ENCODE peak calls at places on chromosomes 2 and 18, in six cellular contexts. One of them, this sample, is unnamed.

GRCh38 chr18:31657823-31658669 is 26.3 kb downstream of the B4GALT6 start:
- DNase-seq in AG04450: no peak
- DNase-seq in prostate gland: no peak
- DNase-seq in thyroid gland: no peak
- DNase-seq in fibroblast of pulmonary artery: no peak
- DNase-seq in neural crest cell: no peak
- DNase-seq in this sample: peak; percentile 52

GRCh38 chr2:27915191-27915590 is 24.7 kb downstream of the BABAM2 start:
- DNase-seq in fibroblast of pulmonary artery: peak; percentile 34
- DNase-seq in neural crest cell: no peak
- DNase-seq in AG04450: no peak
- DNase-seq in prostate gland: peak; percentile 10
- DNase-seq in thyroid gland: no peak
- DNase-seq in this sample: no peak

GRCh38 chr2:47822518-47822917 is 39.6 kb downstream of the MSH6 start:
- DNase-seq in thyroid gland: no peak
- DNase-seq in neural crest cell: no peak
- DNase-seq in AG04450: no peak
- DNase-seq in fibroblast of pulmonary artery: no peak
- DNase-seq in prostate gland: no peak
- DNase-seq in this sample: no peak

GRCh38 chr2:237156131-237156856 is 70.6 kb downstream of the COPS8 start:
- DNase-seq in fibroblast of pulmonary artery: peak; percentile 77
- DNase-seq in AG04450: peak; percentile 60
- DNase-seq in thyroid gland: no peak
- DNase-seq in neural crest cell: no peak
- DNase-seq in prostate gland: no peak
- DNase-seq in this sample: no peak

GRCh38 chr2:189783451-189783926 is 650 bp downstream of the ORMDL1 start:
- DNase-seq in AG04450: no peak
- DNase-seq in prostate gland: no peak
- DNase-seq in fibroblast of pulmonary artery: peak; percentile 50
- DNase-seq in thyroid gland: no peak
- DNase-seq in neural crest cell: no peak
- DNase-seq in this sample: peak; percentile 44

GRCh38 chr2:127037456-127037855 is 69.5 kb downstream of the BIN1 start:
- DNase-seq in AG04450: no peak
- DNase-seq in neural crest cell: no peak
- DNase-seq in thyroid gland: no peak
- DNase-seq in fibroblast of pulmonary artery: no peak
- DNase-seq in prostate gland: no peak
- DNase-seq in this sample: no peak

GRCh38 chr2:44959855-44960254 is 18.4 kb downstream of the SIX3 start:
- DNase-seq in fibroblast of pulmonary artery: no peak
- DNase-seq in neural crest cell: no peak
- DNase-seq in prostate gland: no peak
- DNase-seq in AG04450: no peak
- DNase-seq in thyroid gland: no peak
- DNase-seq in this sample: no peak

GRCh38 chr2:195202163-195202845 is 454.7 kb upstream of the SLC39A10 start:
- DNase-seq in fibroblast of pulmonary artery: no peak
- DNase-seq in neural crest cell: no peak
- DNase-seq in prostate gland: no peak
- DNase-seq in AG04450: no peak
- DNase-seq in thyroid gland: no peak
- DNase-seq in this sample: no peak

GRCh38 chr2:237583385-237584295 is 6.9 kb downstream of the RAB17 start:
- DNase-seq in neural crest cell: no peak
- DNase-seq in fibroblast of pulmonary artery: no peak
- DNase-seq in AG04450: no peak
- DNase-seq in thyroid gland: no peak
- DNase-seq in prostate gland: no peak
- DNase-seq in this sample: no peak

GRCh38 chr2:38184964-38185603 is 109.1 kb upstream of the CYP1B1 start:
- DNase-seq in fibroblast of pulmonary artery: peak; percentile 55
- DNase-seq in prostate gland: no peak
- DNase-seq in neural crest cell: no peak
- DNase-seq in thyroid gland: no peak
- DNase-seq in AG04450: no peak
- DNase-seq in this sample: peak; percentile 62

GRCh38 chr2:64738026-64738425 is 84.3 kb upstream of the SERTAD2 start:
- DNase-seq in fibroblast of pulmonary artery: no peak
- DNase-seq in thyroid gland: no peak
- DNase-seq in neural crest cell: no peak
- DNase-seq in prostate gland: no peak
- DNase-seq in AG04450: no peak
- DNase-seq in this sample: peak; percentile 23

GRCh38 chr2:88191722-88192042 is 21.5 kb downstream of the THNSL2 start:
- DNase-seq in thyroid gland: no peak
- DNase-seq in prostate gland: no peak
- DNase-seq in fibroblast of pulmonary artery: no peak
- DNase-seq in neural crest cell: no peak
- DNase-seq in AG04450: no peak
- DNase-seq in this sample: no peak

GRCh38 chr2:13638181-13638580 is 921.4 kb downstream of the TRIB2 start:
- DNase-seq in neural crest cell: no peak
- DNase-seq in prostate gland: no peak
- DNase-seq in thyroid gland: no peak
- DNase-seq in AG04450: no peak
- DNase-seq in fibroblast of pulmonary artery: no peak
- DNase-seq in this sample: no peak

GRCh38 chr2:137706786-137707613 is 257.3 kb upstream of the HNMT start:
- DNase-seq in prostate gland: no peak
- DNase-seq in fibroblast of pulmonary artery: no peak
- DNase-seq in thyroid gland: no peak
- DNase-seq in AG04450: no peak
- DNase-seq in neural crest cell: no peak
- DNase-seq in this sample: no peak

GRCh38 chr2:21821697-21822227 is 698.0 kb downstream of the TDRD15 start:
- DNase-seq in fibroblast of pulmonary artery: no peak
- DNase-seq in AG04450: no peak
- DNase-seq in thyroid gland: no peak
- DNase-seq in neural crest cell: no peak
- DNase-seq in prostate gland: no peak
- DNase-seq in this sample: no peak

GRCh38 chr18:48803951-48804855 is 146.6 kb downstream of the SMAD7 start:
- DNase-seq in AG04450: no peak
- DNase-seq in neural crest cell: no peak
- DNase-seq in prostate gland: no peak
- DNase-seq in thyroid gland: no peak
- DNase-seq in fibroblast of pulmonary artery: no peak
- DNase-seq in this sample: no peak

GRCh38 chr2:7436096-7436906 is 519.1 kb downstream of the RNF144A start:
- DNase-seq in AG04450: no peak
- DNase-seq in prostate gland: no peak
- DNase-seq in thyroid gland: no peak
- DNase-seq in neural crest cell: no peak
- DNase-seq in fibroblast of pulmonary artery: no peak
- DNase-seq in this sample: no peak

GRCh38 chr2:208315081-208315788 is 49.2 kb downstream of the PIKFYVE start:
- DNase-seq in prostate gland: no peak
- DNase-seq in neural crest cell: no peak
- DNase-seq in fibroblast of pulmonary artery: peak; percentile 46
- DNase-seq in thyroid gland: peak; percentile 5
- DNase-seq in AG04450: no peak
- DNase-seq in this sample: peak; percentile 36

GRCh38 chr18:23057096-23057495 is 78.2 kb upstream of the CABLES1 start:
- DNase-seq in prostate gland: no peak
- DNase-seq in neural crest cell: no peak
- DNase-seq in AG04450: no peak
- DNase-seq in fibroblast of pulmonary artery: no peak
- DNase-seq in thyroid gland: no peak
- DNase-seq in this sample: no peak

GRCh38 chr18:8813621-8814020 is 108.3 kb downstream of the MTCL1 start:
- DNase-seq in neural crest cell: no peak
- DNase-seq in thyroid gland: no peak
- DNase-seq in fibroblast of pulmonary artery: peak; percentile 55
- DNase-seq in AG04450: no peak
- DNase-seq in prostate gland: no peak
- DNase-seq in this sample: no peak

GRCh38 chr2:9895669-9896068 is 52.4 kb downstream of the TAF1B start:
- DNase-seq in thyroid gland: no peak
- DNase-seq in neural crest cell: no peak
- DNase-seq in AG04450: no peak
- DNase-seq in fibroblast of pulmonary artery: no peak
- DNase-seq in prostate gland: peak; percentile 74
- DNase-seq in this sample: no peak

GRCh38 chr2:157620956-157621355 is 7.7 kb downstream of the ACVR1C start:
- DNase-seq in neural crest cell: no peak
- DNase-seq in prostate gland: no peak
- DNase-seq in thyroid gland: no peak
- DNase-seq in fibroblast of pulmonary artery: no peak
- DNase-seq in AG04450: no peak
- DNase-seq in this sample: no peak

GRCh38 chr18:49899647-49900330 is 86.5 kb upstream of the ACAA2 start:
- DNase-seq in fibroblast of pulmonary artery: no peak
- DNase-seq in thyroid gland: peak; percentile 39
- DNase-seq in prostate gland: no peak
- DNase-seq in neural crest cell: no peak
- DNase-seq in AG04450: no peak
- DNase-seq in this sample: no peak

DNA sequence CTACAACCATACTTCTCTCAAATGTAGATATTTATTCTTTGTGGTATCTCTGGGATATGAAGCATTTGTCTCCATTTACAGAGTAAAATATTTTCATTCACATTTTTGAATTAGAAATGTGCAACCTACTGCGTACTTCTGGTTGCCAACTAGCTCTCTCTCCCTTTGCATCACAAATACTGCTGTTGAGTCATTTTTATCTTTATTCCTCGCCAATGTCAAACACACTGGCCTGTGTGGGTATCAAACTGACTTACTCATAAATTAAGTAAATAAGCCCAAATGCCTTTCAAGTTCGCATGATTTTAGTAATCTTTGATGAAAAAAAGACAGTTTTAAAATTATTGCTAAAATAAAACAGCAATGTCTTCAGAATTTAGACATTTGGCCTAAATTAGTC is 67.2 kb downstream of the STAT4 start:
- DNase-seq in fibroblast of pulmonary artery: no peak
- DNase-seq in thyroid gland: no peak
- DNase-seq in prostate gland: no peak
- DNase-seq in neural crest cell: no peak
- DNase-seq in AG04450: no peak
- DNase-seq in this sample: no peak
- TF ChIP-seq CTCF in fibroblast of pulmonary artery: no peak
- TF ChIP-seq CTCF in thyroid gland: no peak
- TF ChIP-seq CTCF in prostate gland: no peak
- TF ChIP-seq CTCF in neural crest cell: no peak
- TF ChIP-seq CTCF in AG04450: no peak
- TF ChIP-seq CTCF in this sample: no peak

GRCh38 chr2:97858442-97858841 is 137.3 kb downstream of the TMEM131 start:
- DNase-seq in prostate gland: no peak
- DNase-seq in thyroid gland: no peak
- DNase-seq in AG04450: no peak
- DNase-seq in fibroblast of pulmonary artery: no peak
- DNase-seq in neural crest cell: no peak
- DNase-seq in this sample: no peak
- TF ChIP-seq CTCF in prostate gland: no peak
- TF ChIP-seq CTCF in thyroid gland: no peak
- TF ChIP-seq CTCF in AG04450: no peak
- TF ChIP-seq CTCF in fibroblast of pulmonary artery: no peak
- TF ChIP-seq CTCF in neural crest cell: no peak
- TF ChIP-seq CTCF in this sample: no peak

GRCh38 chr2:214311931-214312749 is 98.7 kb upstream of the VWC2L start:
- DNase-seq in neural crest cell: no peak
- DNase-seq in AG04450: no peak
- DNase-seq in thyroid gland: no peak
- DNase-seq in prostate gland: no peak
- DNase-seq in fibroblast of pulmonary artery: no peak
- DNase-seq in this sample: no peak

GRCh38 chr2:214315324-214315723 is 95.5 kb upstream of the VWC2L start:
- DNase-seq in fibroblast of pulmonary artery: no peak
- DNase-seq in thyroid gland: no peak
- DNase-seq in AG04450: no peak
- DNase-seq in neural crest cell: no peak
- DNase-seq in prostate gland: no peak
- DNase-seq in this sample: no peak

GRCh38 chr2:214311031-214311533 is 99.8 kb upstream of the VWC2L start:
- DNase-seq in neural crest cell: no peak
- DNase-seq in fibroblast of pulmonary artery: no peak
- DNase-seq in prostate gland: no peak
- DNase-seq in AG04450: no peak
- DNase-seq in thyroid gland: no peak
- DNase-seq in this sample: no peak

DNA sequence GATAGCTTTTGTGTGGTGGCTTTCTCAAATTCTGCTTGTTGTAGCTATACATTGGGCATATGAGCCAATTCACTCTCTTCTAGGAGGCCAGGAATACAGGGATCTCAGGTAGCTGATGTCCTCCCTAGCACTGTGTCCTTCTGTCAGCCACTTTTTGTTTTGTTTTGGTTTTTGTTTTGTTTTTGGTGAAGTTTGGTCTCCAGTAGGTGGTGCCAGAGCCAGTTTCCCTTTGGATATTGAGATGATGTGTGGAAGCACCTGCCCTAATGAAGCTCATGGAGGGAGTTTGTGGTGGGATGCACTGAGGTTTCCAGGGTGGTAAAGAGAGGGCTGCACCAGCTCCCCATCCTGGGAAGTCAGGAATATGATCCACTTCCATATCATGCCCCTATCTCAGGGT is 100.5 kb upstream of the VWC2L start:
- DNase-seq in neural crest cell: no peak
- DNase-seq in prostate gland: no peak
- DNase-seq in fibroblast of pulmonary artery: no peak
- DNase-seq in thyroid gland: no peak
- DNase-seq in AG04450: no peak
- DNase-seq in this sample: no peak
- TF ChIP-seq CTCF in neural crest cell: no peak
- TF ChIP-seq CTCF in prostate gland: peak; percentile 22
- TF ChIP-seq CTCF in fibroblast of pulmonary artery: no peak
- TF ChIP-seq CTCF in thyroid gland: no peak
- TF ChIP-seq CTCF in AG04450: peak; percentile 30
- TF ChIP-seq CTCF in this sample: peak; percentile 23

GRCh38 chr2:233079953-233080835 is 20.1 kb downstream of the INPP5D start:
- DNase-seq in AG04450: no peak
- DNase-seq in neural crest cell: no peak
- DNase-seq in thyroid gland: no peak
- DNase-seq in prostate gland: no peak
- DNase-seq in fibroblast of pulmonary artery: no peak
- DNase-seq in this sample: no peak
- TF ChIP-seq CTCF in AG04450: no peak
- TF ChIP-seq CTCF in neural crest cell: no peak
- TF ChIP-seq CTCF in thyroid gland: no peak
- TF ChIP-seq CTCF in prostate gland: no peak
- TF ChIP-seq CTCF in fibroblast of pulmonary artery: no peak
- TF ChIP-seq CTCF in this sample: no peak

This sample was measured in GM20000.